ENCODE peak calls at places on chromosomes 5 and 9, in seven cellular contexts. T is A549; J is CD8-positive, alpha-beta T cell; R is psoas muscle; A is ascending aorta; K is NT2/D1; W is pancreas. V is an unnamed sample.

GRCh38 chr5:73903169-73903568 is 277.2 kb downstream of the ARHGEF28 start:
- DNase-seq in T (no peak), J (no peak), R (no peak), A (no peak), K (no peak), W (no peak), V (no peak)

GRCh38 chr5:96344678-96345612 is 88.1 kb downstream of the PCSK1 start:
- DNase-seq in T (peak), J (no peak), R (no peak), A (no peak), K (no peak), W (peak), V (peak)

GRCh38 chr5:27815061-27815460 is 776.7 kb upstream of the CDH9 start:
- DNase-seq in T (no peak), J (no peak), R (no peak), A (no peak), K (no peak), W (no peak), V (no peak)

GRCh38 chr9:110599468-110599867 is 19.9 kb upstream of the SVEP1 start:
- DNase-seq in T (no peak), J (no peak), R (no peak), A (no peak), K (peak), W (no peak), V (no peak)

GRCh38 chr5:61254969-61255555 is 77.0 kb upstream of the ZSWIM6 start:
- DNase-seq in T (no peak), J (no peak), R (no peak), A (no peak), K (no peak), W (peak), V (no peak)

GRCh38 chr9:3330792-3331420 is 194.9 kb downstream of the RFX3 start:
- DNase-seq in T (peak), J (no peak), R (no peak), A (no peak), K (no peak), W (no peak), V (no peak)

GRCh38 chr5:125225424-125225823 is 479.0 kb upstream of the ZNF608 start:
- DNase-seq in T (no peak), J (no peak), R (no peak), A (no peak), K (no peak), W (no peak), V (no peak)

GRCh38 chr9:121282309-121283071 is 14.5 kb downstream of the GSN start:
- DNase-seq in T (no peak), J (no peak), R (peak), A (peak), K (no peak), W (no peak), V (no peak)

GRCh38 chr9:21576331-21577189 is 94.4 kb upstream of the IFNE start:
- DNase-seq in T (no peak), J (peak), R (peak), A (no peak), K (no peak), W (no peak), V (no peak)

GRCh38 chr5:174644918-174645317 is 79.5 kb upstream of the MSX2 start:
- DNase-seq in T (no peak), J (no peak), R (no peak), A (no peak), K (no peak), W (no peak), V (no peak)

GRCh38 chr9:2013688-2014087 is 1.5 kb upstream of the SMARCA2 start:
- DNase-seq in T (no peak), J (no peak), R (no peak), A (no peak), K (no peak), W (no peak), V (no peak)

GRCh38 chr5:79961731-79962579 is 29.1 kb downstream of the MTX3 start:
- DNase-seq in T (no peak), J (no peak), R (no peak), A (no peak), K (no peak), W (no peak), V (no peak)

GRCh38 chr5:137075163-137075970 is 423.8 kb downstream of the SPOCK1 start:
- DNase-seq in T (peak), J (no peak), R (peak), A (no peak), K (peak), W (peak), V (peak)

GRCh38 chr5:107290780-107291398 is 379.8 kb downstream of the EFNA5 start:
- DNase-seq in T (no peak), J (no peak), R (no peak), A (no peak), K (no peak), W (no peak), V (no peak)

GRCh38 chr5:133878236-133878555 is 90.2 kb downstream of the C5orf15 start:
- DNase-seq in T (no peak), J (no peak), R (no peak), A (no peak), K (no peak), W (no peak), V (no peak)

GRCh38 chr5:170467000-170467707 is 36.7 kb upstream of the KCNIP1 start:
- DNase-seq in T (peak), J (no peak), R (no peak), A (no peak), K (no peak), W (no peak), V (no peak)

GRCh38 chr9:81619353-81620008 is 69.9 kb downstream of the TLE1 start:
- DNase-seq in T (no peak), J (no peak), R (no peak), A (no peak), K (no peak), W (no peak), V (peak)

GRCh38 chr9:38357350-38358114 is 35.0 kb upstream of the ALDH1B1 start:
- DNase-seq in T (no peak), J (no peak), R (no peak), A (peak), K (no peak), W (no peak), V (no peak)

GRCh38 chr5:39943811-39944210 is 519.0 kb upstream of the DAB2 start:
- DNase-seq in T (no peak), J (no peak), R (no peak), A (no peak), K (no peak), W (no peak), V (no peak)

GRCh38 chr9:121206516-121207370 is 5.1 kb upstream of the RAB14 start:
- DNase-seq in T (no peak), J (no peak), R (no peak), A (no peak), K (no peak), W (no peak), V (no peak)

GRCh38 chr5:88108490-88109279 is 160.0 kb downstream of the TMEM161B start:
- DNase-seq in T (no peak), J (no peak), R (no peak), A (no peak), K (no peak), W (no peak), V (no peak)

GRCh38 chr5:7857361-7857760 is 6.4 kb upstream of the CFAP90 start:
- DNase-seq in T (no peak), J (no peak), R (no peak), A (no peak), K (no peak), W (no peak), V (no peak)

GRCh38 chr5:40258205-40258604 is 421.5 kb upstream of the PTGER4 start:
- DNase-seq in T (no peak), J (no peak), R (no peak), A (no peak), K (no peak), W (no peak), V (peak)

GRCh38 chr5:95822038-95822407 is 503 bp downstream of the GLRX start:
- DNase-seq in T (peak), J (peak), R (peak), A (no peak), K (no peak), W (no peak), V (no peak)

GRCh38 chr9:134759001-134759607 is 117.5 kb downstream of the COL5A1 start:
- DNase-seq in T (no peak), J (no peak), R (no peak), A (no peak), K (no peak), W (no peak), V (no peak)

GRCh38 chr5:669111-669841 is 23.9 kb downstream of the TPPP start:
- DNase-seq in T (no peak), J (peak), R (no peak), A (no peak), K (no peak), W (no peak), V (no peak)

GRCh38 chr5:111563041-111563822 is 50.9 kb upstream of the STARD4 start:
- DNase-seq in T (no peak), J (no peak), R (no peak), A (no peak), K (no peak), W (no peak), V (no peak)

GRCh38 chr9:123157216-123157615 is 111.2 kb downstream of the STRBP start:
- DNase-seq in T (no peak), J (no peak), R (no peak), A (no peak), K (no peak), W (no peak), V (no peak)

GRCh38 chr5:166276006-166276405 is 2015.4 kb upstream of the WWC1 start:
- DNase-seq in T (no peak), J (no peak), R (no peak), A (no peak), K (no peak), W (no peak), V (no peak)

GRCh38 chr5:177133119-177133844 is at the start of gene NSD1:
- DNase-seq in T (peak), J (peak), R (peak), A (peak), K (peak), W (peak), V (peak)

GRCh38 chr5:150129813-150130492 is 25.7 kb downstream of the PDGFRB start:
- DNase-seq in T (peak), J (peak), R (peak), A (peak), K (no peak), W (peak), V (peak)

GRCh38 chr5:150126921-150127265 is 28.8 kb downstream of the PDGFRB start:
- DNase-seq in T (no peak), J (no peak), R (no peak), A (no peak), K (no peak), W (no peak), V (no peak)

GRCh38 chr5:150131461-150131860 is 24.2 kb downstream of the PDGFRB start:
- DNase-seq in T (no peak), J (no peak), R (no peak), A (no peak), K (no peak), W (no peak), V (no peak)

GRCh38 chr5:150130493-150130922 is 25.1 kb downstream of the PDGFRB start:
- DNase-seq in T (no peak), J (no peak), R (no peak), A (no peak), K (no peak), W (no peak), V (no peak)

GRCh38 chr5:150129454-150129812 is 26.2 kb downstream of the PDGFRB start:
- DNase-seq in T (no peak), J (no peak), R (no peak), A (no peak), K (no peak), W (no peak), V (no peak)
- H3K4me3 ChIP-seq in T (no peak), J (no peak), R (peak), A (no peak), K (no peak), W (peak), V (no peak)

DNA sequence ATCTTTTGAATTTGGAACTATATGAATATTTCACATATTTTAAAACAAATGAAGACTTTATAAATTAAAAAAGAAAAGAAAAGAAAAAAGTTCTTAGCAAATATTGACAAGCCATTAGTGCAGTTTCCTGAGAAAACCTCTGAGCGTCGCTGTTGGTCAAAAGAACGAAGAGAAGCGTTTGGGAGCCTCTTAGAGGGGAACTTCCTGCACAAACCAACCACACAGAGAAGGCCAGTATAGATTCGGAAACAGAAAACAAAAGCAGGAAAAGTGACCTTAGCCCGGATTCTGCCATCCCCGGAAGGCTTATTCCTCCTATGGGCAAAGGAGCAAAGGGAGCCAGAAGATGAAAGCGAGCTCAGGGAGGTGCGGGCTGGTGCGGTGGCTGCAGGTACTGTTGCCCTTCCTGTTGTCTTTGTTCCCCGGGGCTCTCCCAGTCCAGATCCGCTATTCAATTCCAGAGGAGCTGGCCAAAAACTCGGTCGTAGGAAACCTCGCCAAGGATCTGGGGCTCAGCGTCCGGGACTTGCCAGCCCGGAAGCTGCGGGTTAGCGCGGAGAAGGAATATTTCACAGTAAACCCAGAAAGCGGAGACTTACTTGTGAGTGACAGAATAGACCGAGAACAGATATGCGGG is at the start of gene PCDHGB2:
- DNase-seq in T (no peak), J (no peak), R (no peak), A (no peak), K (no peak), W (no peak), V (peak)
- H3K4me3 ChIP-seq in T (no peak), J (peak), R (peak), A (peak), K (no peak), W (no peak), V (no peak)

GRCh38 chr5:123882946-123883345 is 371.0 kb downstream of the CSNK1G3 start:
- DNase-seq in T (no peak), J (no peak), R (no peak), A (no peak), K (no peak), W (no peak), V (no peak)
- H3K4me3 ChIP-seq in T (no peak), J (no peak), R (peak), A (no peak), K (no peak), W (no peak), V (no peak)

GRCh38 chr5:131272365-131273123 is 8.7 kb downstream of the CDC42SE2 start:
- DNase-seq in T (no peak), J (no peak), R (no peak), A (no peak), K (no peak), W (no peak), V (peak)

GRCh38 chr5:131274341-131275063 is 10.6 kb downstream of the CDC42SE2 start:
- DNase-seq in T (no peak), J (no peak), R (no peak), A (no peak), K (no peak), W (no peak), V (no peak)

GRCh38 chr5:131268758-131269370 is 5.0 kb downstream of the CDC42SE2 start:
- DNase-seq in T (no peak), J (no peak), R (no peak), A (no peak), K (no peak), W (no peak), V (no peak)

GRCh38 chr5:131275996-131276535 is 12.2 kb downstream of the CDC42SE2 start:
- DNase-seq in T (no peak), J (no peak), R (no peak), A (no peak), K (no peak), W (no peak), V (no peak)

GRCh38 chr5:131270809-131271208 is 7.0 kb downstream of the CDC42SE2 start:
- DNase-seq in T (peak), J (no peak), R (no peak), A (no peak), K (no peak), W (no peak), V (no peak)
- H3K4me3 ChIP-seq in T (no peak), J (peak), R (no peak), A (no peak), K (no peak), W (no peak), V (no peak)

GRCh38 chr5:17005087-17005828 is 69.2 kb upstream of the MYO10 start:
- DNase-seq in T (no peak), J (no peak), R (no peak), A (no peak), K (no peak), W (no peak), V (no peak)
- H3K4me3 ChIP-seq in T (no peak), J (no peak), R (peak), A (no peak), K (no peak), W (no peak), V (no peak)

GRCh38 chr5:93587919-93588585 is 5.0 kb downstream of the NR2F1 start:
- DNase-seq in T (no peak), J (no peak), R (no peak), A (no peak), K (no peak), W (no peak), V (no peak)
- H3K4me3 ChIP-seq in T (no peak), J (no peak), R (no peak), A (peak), K (peak), W (no peak), V (no peak)